ENCODE peak calls at places on chromosomes 16 and 17, in four cellular contexts. L is HepG2, B is SK-N-SH, C is K562. P is an unnamed sample.

GRCh38 chr16:84791088-84791487 is 28.7 kb upstream of the CRISPLD2 start:
- DNase-seq in L (no peak), B (no peak), C (no peak), P (no peak)

GRCh38 chr17:75774988-75775668 is 9.5 kb upstream of the UNK start:
- DNase-seq in L (no peak), B (peak; percentile 33), C (no peak), P (no peak)

GRCh38 chr17:31610301-31610910 is 218.9 kb downstream of the RAB11FIP4 start:
- DNase-seq in L (no peak), B (no peak), C (no peak), P (no peak)

GRCh38 chr16:68037820-68038597 is 14.9 kb downstream of the DUS2 start:
- DNase-seq in L (no peak), B (no peak), C (no peak), P (no peak)

GRCh38 chr17:62652251-62653001 is 25.0 kb downstream of the MRC2 start:
- DNase-seq in L (no peak), B (peak; percentile 88), C (no peak), P (no peak)

GRCh38 chr17:17975441-17975840 is 2.8 kb downstream of the DRC3 start:
- DNase-seq in L (no peak), B (no peak), C (no peak), P (no peak)

GRCh38 chr16:11016993-11017392 is 72.6 kb downstream of the CLEC16A start:
- DNase-seq in L (peak; percentile 74), B (no peak), C (no peak), P (peak; percentile 32)

GRCh38 chr17:65079489-65079900 is 23.0 kb upstream of the GNA13 start:
- DNase-seq in L (no peak), B (peak; percentile 61), C (no peak), P (no peak)

GRCh38 chr17:66135896-66136295 is 56.0 kb downstream of the CEP112 start:
- DNase-seq in L (no peak), B (no peak), C (no peak), P (no peak)
- TF ChIP-seq ELF1 in L (no peak), B (no peak), C (no peak), P (no peak)

GRCh38 chr17:39617446-39618251 is 9.1 kb upstream of the PPP1R1B start:
- DNase-seq in L (no peak), B (peak; percentile 95), C (peak; percentile 44), P (no peak)
- TF ChIP-seq MAX in L (peak; percentile 69), B (peak; percentile 65), C (no peak), P (peak; percentile 68)

DNA sequence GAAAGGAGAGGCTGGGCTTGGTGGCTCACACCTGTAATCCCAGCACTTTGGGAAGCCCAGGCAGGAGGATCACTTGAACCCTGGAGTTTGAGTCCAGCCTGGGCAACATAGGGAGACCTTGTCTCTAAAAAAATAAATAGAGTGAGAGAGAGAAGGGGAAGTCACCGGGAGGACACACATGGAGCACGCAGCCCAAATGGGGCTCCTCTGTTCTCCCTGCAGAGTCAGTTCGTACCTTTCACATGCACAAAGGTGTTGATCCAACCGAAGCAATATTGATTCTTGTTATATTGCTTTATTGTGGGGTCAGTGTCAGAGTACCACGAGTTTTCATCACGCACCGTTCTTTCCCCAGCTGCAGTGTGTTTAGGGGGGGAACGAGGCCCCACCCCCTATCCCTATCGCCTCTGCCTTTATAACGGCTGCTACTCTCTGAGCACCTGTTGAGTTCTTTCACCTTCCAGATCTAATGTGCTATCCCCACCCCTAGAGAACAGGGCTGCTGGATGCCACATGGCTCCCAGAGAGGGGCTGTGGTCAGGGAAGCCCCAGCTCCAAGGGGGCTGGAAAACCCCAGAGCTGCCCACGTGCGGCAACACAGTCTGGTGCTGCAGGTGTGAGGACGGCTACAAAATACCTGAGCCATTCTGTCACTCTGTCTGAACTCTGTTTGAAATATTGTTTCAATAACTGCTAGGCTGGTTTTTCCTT is 1.0 kb upstream of the TMEM235 start:
- DNase-seq in L (no peak), B (no peak), C (no peak), P (no peak)
- H3K4me1 ChIP-seq in L (peaks cover 22% of the 10 kb centered on the region), B (no peaks in the 10 kb centered on the region), C (peaks cover 42% of the 10 kb centered on the region), P (no peaks in the 10 kb centered on the region)

DNA sequence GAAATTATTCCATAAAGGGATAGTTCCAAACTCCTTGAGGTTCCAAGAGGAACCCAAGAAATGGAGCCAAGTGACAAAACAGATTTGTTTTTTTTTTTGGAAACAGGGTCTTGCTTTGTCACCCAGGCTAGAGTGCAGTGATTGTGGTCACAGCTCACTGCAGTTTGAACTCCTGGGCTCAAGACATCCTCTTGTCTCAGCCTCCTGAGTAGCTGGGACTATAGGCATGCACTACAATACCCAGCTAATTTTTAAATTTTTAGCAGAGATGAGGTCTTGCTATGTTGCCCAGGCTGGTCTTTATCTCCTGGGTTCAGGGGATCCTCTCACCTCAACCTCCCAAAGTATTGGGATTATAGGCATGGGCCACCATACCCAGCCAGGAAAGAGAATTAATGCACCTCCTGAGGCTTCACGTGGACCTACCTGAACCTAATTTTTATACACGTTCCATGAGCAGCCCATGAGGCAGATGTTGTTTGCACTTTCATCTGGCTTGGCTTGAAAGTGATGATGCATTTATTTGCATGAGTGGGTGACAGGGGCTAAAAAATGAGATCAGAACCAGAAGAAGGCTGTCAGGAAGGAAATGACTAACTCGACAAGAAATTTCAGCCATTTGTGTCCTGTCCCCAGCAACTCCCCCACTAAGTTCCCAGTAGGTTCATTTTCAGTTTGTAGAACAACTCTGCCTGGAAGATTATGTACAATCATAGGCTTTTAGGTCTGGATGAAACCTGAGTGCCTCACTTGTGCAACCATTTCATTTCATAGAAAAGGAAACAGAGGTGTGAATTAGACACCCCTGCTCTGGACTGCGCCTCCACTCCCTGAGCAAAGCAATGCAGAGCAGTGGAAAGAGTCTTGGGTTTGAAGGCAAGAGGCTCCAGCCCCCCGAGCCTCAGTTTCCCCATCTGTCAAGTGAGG is 10.3 kb upstream of the IRF8 start:
- DNase-seq in L (peak; percentile 33), B (no peak), C (no peak), P (no peak)
- TF ChIP-seq ELF1 in L (no peak), B (no peak), C (no peak), P (no peak)

GRCh38 chr17:36183001-36183810 is 6.8 kb upstream of the TBC1D3B start:
- DNase-seq in L (peak; percentile 37), B (peak; percentile 67), C (peak; percentile 23), P (peak; percentile 39)

GRCh38 chr17:36185416-36185815 is 9.0 kb upstream of the TBC1D3B start:
- DNase-seq in L (no peak), B (no peak), C (no peak), P (no peak)

GRCh38 chr17:36188891-36189306 is 7.7 kb downstream of the CCL3L1 start:
- DNase-seq in L (no peak), B (no peak), C (no peak), P (no peak)

GRCh38 chr17:36182176-36183000 is 6.0 kb upstream of the TBC1D3B start:
- DNase-seq in L (no peak), B (no peak), C (no peak), P (no peak)

GRCh38 chr17:36183811-36184765 is 7.7 kb upstream of the TBC1D3B start:
- DNase-seq in L (no peak), B (peak; percentile 39), C (no peak), P (no peak)
- TF ChIP-seq MAX in L (no peak), B (no peak), C (no peak), P (no peak)

DNA sequence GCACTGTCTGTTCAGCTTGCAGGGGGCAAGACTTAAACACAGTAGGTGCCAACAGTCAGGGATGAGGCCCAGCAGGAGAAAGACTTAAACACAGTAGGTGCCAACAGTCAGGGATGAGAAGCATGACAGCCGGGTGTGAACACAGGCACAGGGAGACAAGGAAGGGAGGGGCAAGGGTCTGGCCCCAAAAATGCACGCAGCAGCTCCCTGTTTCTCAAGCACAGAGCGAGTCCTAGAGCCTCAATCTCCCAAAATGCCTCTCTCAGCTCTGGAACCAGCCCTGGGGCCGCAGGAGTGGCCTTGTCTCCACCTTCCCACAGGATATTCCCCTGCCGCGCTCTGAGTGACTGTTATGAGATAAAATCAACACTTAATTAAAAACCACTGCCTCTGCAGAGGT is 66.4 kb downstream of the DYNLRB2 start:
- DNase-seq in L (no peak), B (no peak), C (no peak), P (no peak)
- H3K4me1 ChIP-seq in L (no peaks in the 10 kb centered on the region), B (no peaks in the 10 kb centered on the region), C (no peaks in the 10 kb centered on the region), P (no peaks in the 10 kb centered on the region)

DNA sequence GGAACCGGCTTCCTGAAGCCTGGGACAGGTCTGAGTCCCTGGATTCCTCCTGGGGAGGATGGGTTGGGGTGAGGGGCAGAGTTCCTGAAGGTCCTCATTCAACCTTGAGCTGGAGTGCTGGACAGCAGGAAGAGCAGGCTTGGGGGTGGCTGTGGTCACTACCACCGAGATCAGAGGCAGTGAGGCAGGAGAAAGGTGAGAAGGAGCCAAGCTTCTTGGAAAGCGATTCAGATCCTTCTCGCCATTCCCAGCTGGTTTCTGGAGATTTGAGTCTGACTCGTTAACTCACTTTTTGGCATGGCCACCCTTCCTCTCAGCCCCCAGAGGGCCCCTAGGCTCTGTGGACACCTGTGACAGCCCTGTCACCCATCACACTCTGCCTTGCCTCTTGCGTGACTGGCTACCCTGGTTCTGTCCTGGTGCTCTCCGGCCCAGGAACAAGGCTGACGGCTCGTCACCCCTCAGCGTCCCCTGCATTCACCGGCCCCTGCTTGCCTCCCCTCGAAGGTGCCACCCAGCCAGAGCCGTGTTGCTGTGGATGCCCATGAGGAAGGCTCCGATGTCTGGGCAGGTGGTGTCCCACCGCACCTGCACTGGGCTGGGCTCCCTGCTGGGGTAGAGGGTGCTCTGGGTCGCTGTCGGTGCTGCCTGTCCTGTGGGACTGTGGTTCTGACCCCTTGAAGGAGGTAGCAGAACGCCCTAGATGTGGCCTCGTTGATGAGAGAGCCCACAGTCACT is 9.7 kb upstream of the TIMP2 start:
- DNase-seq in L (no peak), B (no peak), C (no peak), P (no peak)
- TF ChIP-seq ELF1 in L (no peak), B (no peak), C (no peak), P (no peak)